ENCODE peak calls at places on chromosome 14, in six cellular contexts. One of them, this sample, is unnamed.

GRCh38 chr14:80872645-80873044 is 68.9 kb downstream of the CEP128 start:
- DNase-seq in GM23338: no peak
- DNase-seq in pancreas: no peak
- DNase-seq in nephron progenitor cell: no peak
- DNase-seq in progenitor cell of endocrine pancreas: no peak
- DNase-seq in kidney: no peak
- DNase-seq in this sample: no peak

GRCh38 chr14:65137648-65138317 is 35.5 kb upstream of the MAX start:
- DNase-seq in GM23338: no peak
- DNase-seq in pancreas: no peak
- DNase-seq in nephron progenitor cell: no peak
- DNase-seq in progenitor cell of endocrine pancreas: no peak
- DNase-seq in kidney: no peak
- DNase-seq in this sample: no peak

GRCh38 chr14:49933704-49934103 is 40.8 kb downstream of the ARF6 start:
- DNase-seq in GM23338: no peak
- DNase-seq in pancreas: no peak
- DNase-seq in nephron progenitor cell: no peak
- DNase-seq in progenitor cell of endocrine pancreas: no peak
- DNase-seq in kidney: no peak
- DNase-seq in this sample: no peak

GRCh38 chr14:53399057-53399456 is 245.9 kb upstream of the DDHD1 start:
- DNase-seq in GM23338: peak
- DNase-seq in pancreas: no peak
- DNase-seq in nephron progenitor cell: peak
- DNase-seq in progenitor cell of endocrine pancreas: no peak
- DNase-seq in kidney: no peak
- DNase-seq in this sample: no peak

GRCh38 chr14:31241450-31242114 is 34.0 kb upstream of the HECTD1 start:
- DNase-seq in GM23338: no peak
- DNase-seq in pancreas: no peak
- DNase-seq in nephron progenitor cell: no peak
- DNase-seq in progenitor cell of endocrine pancreas: no peak
- DNase-seq in kidney: no peak
- DNase-seq in this sample: no peak

GRCh38 chr14:102795060-102795925 is 18.0 kb downstream of the TRAF3 start:
- DNase-seq in GM23338: no peak
- DNase-seq in pancreas: peak
- DNase-seq in nephron progenitor cell: no peak
- DNase-seq in progenitor cell of endocrine pancreas: no peak
- DNase-seq in kidney: no peak
- DNase-seq in this sample: peak

GRCh38 chr14:48111151-48111550 is 435.7 kb upstream of the MDGA2 start:
- DNase-seq in GM23338: no peak
- DNase-seq in pancreas: no peak
- DNase-seq in nephron progenitor cell: no peak
- DNase-seq in progenitor cell of endocrine pancreas: no peak
- DNase-seq in kidney: no peak
- DNase-seq in this sample: no peak

GRCh38 chr14:52827426-52827825 is 36.0 kb upstream of the GNPNAT1 start:
- DNase-seq in GM23338: no peak
- DNase-seq in pancreas: no peak
- DNase-seq in nephron progenitor cell: no peak
- DNase-seq in progenitor cell of endocrine pancreas: no peak
- DNase-seq in kidney: no peak
- DNase-seq in this sample: no peak

GRCh38 chr14:61644834-61645233 is 50.5 kb upstream of the HIF1A start:
- DNase-seq in GM23338: peak
- DNase-seq in pancreas: no peak
- DNase-seq in nephron progenitor cell: peak
- DNase-seq in progenitor cell of endocrine pancreas: no peak
- DNase-seq in kidney: no peak
- DNase-seq in this sample: peak

GRCh38 chr14:35366048-35366428 is 38.5 kb downstream of the NFKBIA start:
- DNase-seq in GM23338: no peak
- DNase-seq in pancreas: no peak
- DNase-seq in nephron progenitor cell: no peak
- DNase-seq in progenitor cell of endocrine pancreas: no peak
- DNase-seq in kidney: peak
- DNase-seq in this sample: no peak

GRCh38 chr14:85512491-85512890 is 17.5 kb upstream of the FLRT2 start:
- DNase-seq in GM23338: no peak
- DNase-seq in pancreas: no peak
- DNase-seq in nephron progenitor cell: no peak
- DNase-seq in progenitor cell of endocrine pancreas: no peak
- DNase-seq in kidney: no peak
- DNase-seq in this sample: no peak

GRCh38 chr14:61222388-61222787 is 58.8 kb downstream of the TMEM30B start:
- DNase-seq in GM23338: no peak
- DNase-seq in pancreas: no peak
- DNase-seq in nephron progenitor cell: no peak
- DNase-seq in progenitor cell of endocrine pancreas: no peak
- DNase-seq in kidney: no peak
- DNase-seq in this sample: no peak

GRCh38 chr14:38042356-38042755 is 165.3 kb upstream of the SSTR1 start:
- DNase-seq in GM23338: peak
- DNase-seq in pancreas: no peak
- DNase-seq in nephron progenitor cell: no peak
- DNase-seq in progenitor cell of endocrine pancreas: no peak
- DNase-seq in kidney: no peak
- DNase-seq in this sample: no peak

GRCh38 chr14:100769035-100769939 is 42.6 kb downstream of the DLK1 start:
- DNase-seq in GM23338: no peak
- DNase-seq in pancreas: no peak
- DNase-seq in nephron progenitor cell: no peak
- DNase-seq in progenitor cell of endocrine pancreas: no peak
- DNase-seq in kidney: peak
- DNase-seq in this sample: no peak

GRCh38 chr14:77184396-77185092 is 2.9 kb downstream of the TMEM63C start:
- DNase-seq in GM23338: no peak
- DNase-seq in pancreas: no peak
- DNase-seq in nephron progenitor cell: no peak
- DNase-seq in progenitor cell of endocrine pancreas: no peak
- DNase-seq in kidney: no peak
- DNase-seq in this sample: peak

GRCh38 chr14:79103764-79104163 is 933.6 kb downstream of the NRXN3 start:
- DNase-seq in GM23338: no peak
- DNase-seq in pancreas: no peak
- DNase-seq in nephron progenitor cell: no peak
- DNase-seq in progenitor cell of endocrine pancreas: no peak
- DNase-seq in kidney: no peak
- DNase-seq in this sample: no peak

GRCh38 chr14:90514015-90514398 is 117.2 kb downstream of the CALM1 start:
- DNase-seq in GM23338: no peak
- DNase-seq in pancreas: no peak
- DNase-seq in nephron progenitor cell: no peak
- DNase-seq in progenitor cell of endocrine pancreas: no peak
- DNase-seq in kidney: no peak
- DNase-seq in this sample: no peak

GRCh38 chr14:99603965-99604765 is at the start of gene CCDC85C:
- DNase-seq in GM23338: peak
- DNase-seq in pancreas: peak
- DNase-seq in nephron progenitor cell: peak
- DNase-seq in progenitor cell of endocrine pancreas: peak
- DNase-seq in kidney: peak
- DNase-seq in this sample: peak

GRCh38 chr14:24279301-24280186 is 8.1 kb upstream of the RABGGTA start:
- DNase-seq in GM23338: no peak
- DNase-seq in pancreas: no peak
- DNase-seq in nephron progenitor cell: no peak
- DNase-seq in progenitor cell of endocrine pancreas: no peak
- DNase-seq in kidney: no peak
- DNase-seq in this sample: no peak

GRCh38 chr14:94381149-94382030 is 7.0 kb downstream of the SERPINA1 start:
- DNase-seq in GM23338: no peak
- DNase-seq in pancreas: no peak
- DNase-seq in nephron progenitor cell: no peak
- DNase-seq in progenitor cell of endocrine pancreas: no peak
- DNase-seq in kidney: no peak
- DNase-seq in this sample: peak

GRCh38 chr14:24965934-24966593 is 83.9 kb downstream of the STXBP6 start:
- DNase-seq in GM23338: no peak
- DNase-seq in pancreas: peak
- DNase-seq in nephron progenitor cell: no peak
- DNase-seq in progenitor cell of endocrine pancreas: no peak
- DNase-seq in kidney: no peak
- DNase-seq in this sample: no peak

GRCh38 chr14:95432152-95433093 is 84.0 kb downstream of the SYNE3 start:
- DNase-seq in GM23338: peak
- DNase-seq in pancreas: peak
- DNase-seq in nephron progenitor cell: peak
- DNase-seq in progenitor cell of endocrine pancreas: peak
- DNase-seq in kidney: peak
- DNase-seq in this sample: no peak

DNA sequence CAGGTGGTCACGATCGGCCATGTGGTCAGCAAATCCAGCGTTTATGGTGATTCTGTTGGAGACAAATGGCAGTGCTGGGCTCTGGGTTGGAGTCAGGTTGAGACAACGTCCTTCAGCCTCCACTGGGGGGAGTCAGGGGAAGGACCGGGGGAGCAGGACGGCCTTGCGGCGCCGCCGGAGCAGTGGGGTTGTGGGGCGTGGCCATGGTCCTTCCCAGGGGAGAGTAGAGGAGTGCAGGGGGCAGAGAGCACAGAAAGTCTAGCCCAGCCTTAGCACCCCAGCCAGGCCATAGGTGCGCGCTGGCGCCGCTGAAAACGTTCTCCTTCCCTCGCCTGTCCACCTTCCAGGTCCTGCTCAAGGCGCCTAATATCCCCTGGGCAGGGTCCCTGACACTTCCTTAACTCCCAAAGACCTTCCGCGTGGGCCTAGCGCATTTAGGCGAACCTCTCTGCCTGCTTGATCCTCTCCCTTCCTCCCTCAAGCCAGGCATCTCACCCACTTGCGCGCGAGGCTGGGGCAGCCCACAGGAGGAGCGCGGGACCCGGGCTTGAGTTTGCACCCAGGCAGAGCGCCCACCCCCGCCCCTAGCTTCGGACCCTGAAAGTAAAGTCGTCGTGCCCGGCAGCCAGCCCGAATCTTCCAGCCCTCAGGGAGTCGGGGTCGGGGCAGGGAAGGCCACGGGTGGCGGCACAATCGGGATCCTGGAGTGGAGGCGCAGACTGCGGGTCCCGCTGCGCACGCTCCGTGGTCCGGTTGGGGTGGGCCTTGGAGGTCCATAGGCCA is 3.1 kb upstream of the KIF26A start:
- DNase-seq in GM23338: peak
- DNase-seq in pancreas: peak
- DNase-seq in nephron progenitor cell: peak
- DNase-seq in progenitor cell of endocrine pancreas: no peak
- DNase-seq in kidney: peak
- DNase-seq in this sample: no peak
- TF ChIP-seq CTCF in GM23338: peak
- TF ChIP-seq CTCF in pancreas: no peak
- TF ChIP-seq CTCF in nephron progenitor cell: peak
- TF ChIP-seq CTCF in progenitor cell of endocrine pancreas: peak
- TF ChIP-seq CTCF in kidney: no peak
- TF ChIP-seq CTCF in this sample: no peak

GRCh38 chr14:104794099-104794498 is 1.4 kb downstream of the AKT1 start:
- DNase-seq in GM23338: no peak
- DNase-seq in pancreas: no peak
- DNase-seq in nephron progenitor cell: peak
- DNase-seq in progenitor cell of endocrine pancreas: peak
- DNase-seq in kidney: no peak
- DNase-seq in this sample: peak

GRCh38 chr14:104793703-104793959 is 1.9 kb downstream of the AKT1 start:
- DNase-seq in GM23338: no peak
- DNase-seq in pancreas: no peak
- DNase-seq in nephron progenitor cell: no peak
- DNase-seq in progenitor cell of endocrine pancreas: no peak
- DNase-seq in kidney: no peak
- DNase-seq in this sample: no peak

GRCh38 chr14:104795468-104795780 is at the start of gene AKT1:
- DNase-seq in GM23338: no peak
- DNase-seq in pancreas: no peak
- DNase-seq in nephron progenitor cell: no peak
- DNase-seq in progenitor cell of endocrine pancreas: no peak
- DNase-seq in kidney: no peak
- DNase-seq in this sample: no peak

GRCh38 chr14:104795781-104796681 is 483 bp upstream of the AKT1 start:
- DNase-seq in GM23338: peak
- DNase-seq in pancreas: peak
- DNase-seq in nephron progenitor cell: peak
- DNase-seq in progenitor cell of endocrine pancreas: no peak
- DNase-seq in kidney: no peak
- DNase-seq in this sample: peak

GRCh38 chr14:104794641-104795467 is 694 bp downstream of the AKT1 start:
- DNase-seq in GM23338: peak
- DNase-seq in pancreas: no peak
- DNase-seq in nephron progenitor cell: peak
- DNase-seq in progenitor cell of endocrine pancreas: no peak
- DNase-seq in kidney: no peak
- DNase-seq in this sample: peak
- TF ChIP-seq CTCF in GM23338: no peak
- TF ChIP-seq CTCF in pancreas: no peak
- TF ChIP-seq CTCF in nephron progenitor cell: no peak
- TF ChIP-seq CTCF in progenitor cell of endocrine pancreas: no peak
- TF ChIP-seq CTCF in kidney: no peak
- TF ChIP-seq CTCF in this sample: no peak

GRCh38 chr14:22106700-22107697 is 433.4 kb upstream of the OR4E1 start:
- DNase-seq in GM23338: no peak
- DNase-seq in pancreas: no peak
- DNase-seq in nephron progenitor cell: no peak
- DNase-seq in progenitor cell of endocrine pancreas: no peak
- DNase-seq in kidney: no peak
- DNase-seq in this sample: no peak
- TF ChIP-seq CTCF in GM23338: no peak
- TF ChIP-seq CTCF in pancreas: no peak
- TF ChIP-seq CTCF in nephron progenitor cell: no peak
- TF ChIP-seq CTCF in progenitor cell of endocrine pancreas: peak
- TF ChIP-seq CTCF in kidney: no peak
- TF ChIP-seq CTCF in this sample: no peak

GRCh38 chr14:96944297-96944696 is 147.1 kb downstream of the VRK1 start:
- DNase-seq in GM23338: no peak
- DNase-seq in pancreas: no peak
- DNase-seq in nephron progenitor cell: no peak
- DNase-seq in progenitor cell of endocrine pancreas: no peak
- DNase-seq in kidney: no peak
- DNase-seq in this sample: no peak

GRCh38 chr14:96934961-96935360 is 137.8 kb downstream of the VRK1 start:
- DNase-seq in GM23338: no peak
- DNase-seq in pancreas: no peak
- DNase-seq in nephron progenitor cell: no peak
- DNase-seq in progenitor cell of endocrine pancreas: no peak
- DNase-seq in kidney: no peak
- DNase-seq in this sample: no peak

GRCh38 chr14:96940009-96940408 is 142.8 kb downstream of the VRK1 start:
- DNase-seq in GM23338: peak
- DNase-seq in pancreas: no peak
- DNase-seq in nephron progenitor cell: peak
- DNase-seq in progenitor cell of endocrine pancreas: peak
- DNase-seq in kidney: no peak
- DNase-seq in this sample: peak

DNA sequence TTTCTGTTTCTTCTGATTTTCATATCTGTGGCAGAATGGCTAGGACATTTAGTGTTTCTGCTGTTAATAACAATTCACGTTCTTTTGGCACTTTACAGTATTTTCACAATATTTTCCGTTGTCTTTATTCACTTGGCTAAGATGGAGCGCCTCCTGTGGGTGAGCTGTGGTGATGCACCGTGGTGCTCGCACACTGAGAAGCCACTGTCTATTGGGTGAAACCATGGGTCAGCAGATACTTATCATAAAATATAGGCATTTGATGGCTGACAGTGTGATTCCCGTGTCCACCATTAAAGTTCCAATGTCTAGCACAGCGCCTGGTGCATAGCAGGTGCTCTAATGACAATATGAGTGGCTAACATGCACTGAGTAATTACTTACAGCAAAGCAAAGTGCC is 141.8 kb downstream of the VRK1 start:
- DNase-seq in GM23338: peak
- DNase-seq in pancreas: no peak
- DNase-seq in nephron progenitor cell: peak
- DNase-seq in progenitor cell of endocrine pancreas: no peak
- DNase-seq in kidney: no peak
- DNase-seq in this sample: peak
- TF ChIP-seq CTCF in GM23338: peak
- TF ChIP-seq CTCF in pancreas: no peak
- TF ChIP-seq CTCF in nephron progenitor cell: peak
- TF ChIP-seq CTCF in progenitor cell of endocrine pancreas: peak
- TF ChIP-seq CTCF in kidney: no peak
- TF ChIP-seq CTCF in this sample: peak